ENCODE peak calls at places on chromosomes 7 and 10, in four cellular contexts. P, T, E and M are unnamed samples. For H3K4me1, the result is how much of the 10 kb centered on the place peaks cover.

GRCh38 chr7:73909996-73910395 is 49.0 kb downstream of the TMEM270 start:
- DNase-seq in P (no peak), T (no peak), E (no peak), M (no peak)

GRCh38 chr7:92527300-92528187 is 776 bp downstream of the PEX1 start:
- DNase-seq in P (peak), T (peak), E (peak), M (peak)

GRCh38 chr7:140754506-140754905 is 58.0 kb downstream of the NDUFB2 start:
- DNase-seq in P (no peak), T (no peak), E (no peak), M (no peak)

GRCh38 chr10:78542536-78542935 is 508.9 kb downstream of the RPS24 start:
- DNase-seq in P (no peak), T (no peak), E (no peak), M (no peak)

GRCh38 chr10:46516660-46517416 is 39.6 kb downstream of the GPRIN2 start:
- DNase-seq in P (no peak), T (no peak), E (peak), M (peak)

GRCh38 chr10:129375912-129376311 is 91.1 kb upstream of the MGMT start:
- DNase-seq in P (no peak), T (no peak), E (no peak), M (no peak)

GRCh38 chr7:27123021-27123476 is 7.5 kb downstream of the HOXA4 start:
- DNase-seq in P (no peak), T (no peak), E (no peak), M (no peak)

GRCh38 chr10:79053081-79053434 is 15.7 kb upstream of the ZMIZ1 start:
- DNase-seq in P (no peak), T (no peak), E (no peak), M (no peak)

DNA sequence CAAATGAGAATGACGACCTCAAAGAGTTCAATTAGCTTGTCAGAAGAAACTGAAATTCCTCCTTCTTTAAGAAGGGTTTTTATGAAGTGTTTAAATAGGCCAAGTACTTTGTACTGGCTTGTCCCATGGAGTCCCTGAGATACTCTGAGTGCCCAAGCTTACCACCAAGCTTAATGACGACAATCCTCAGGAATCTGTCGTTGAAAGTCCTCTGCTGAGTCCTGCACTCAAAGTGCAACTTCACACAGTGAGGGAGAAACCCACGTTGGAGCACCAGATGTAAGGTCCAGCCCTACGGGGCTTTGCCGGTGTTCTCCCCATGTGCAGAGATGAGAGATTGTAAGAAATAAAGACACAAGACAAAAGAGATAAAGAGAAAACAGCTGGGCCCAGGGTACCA is 42.8 kb upstream of the AKR1C2 start:
- DNase-seq in P (no peak), T (no peak), E (no peak), M (no peak)
- H3K4me3 ChIP-seq in P (no peak), T (no peak), E (no peak), M (no peak)

DNA sequence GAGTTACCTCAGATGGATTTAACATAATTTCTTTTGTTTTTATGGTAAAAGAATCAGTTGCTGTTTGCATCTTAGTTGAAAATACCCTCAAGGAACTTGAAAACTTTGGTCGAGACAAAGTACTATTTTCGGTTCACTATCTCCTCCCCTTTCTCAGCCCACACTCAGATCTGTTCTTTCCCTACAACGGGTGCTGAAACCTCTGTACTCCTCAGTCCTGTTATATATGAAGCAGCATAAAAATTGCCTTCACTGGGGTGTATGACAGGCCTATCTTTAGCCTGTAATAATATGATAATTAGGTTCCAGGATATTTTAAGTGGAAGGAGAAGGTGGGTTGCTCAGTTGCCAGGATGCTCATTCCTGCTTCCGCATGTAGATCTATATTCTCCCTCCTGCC is 105.2 kb upstream of the NOBOX start:
- DNase-seq in P (no peak), T (no peak), E (no peak), M (no peak)
- H3K4me1 ChIP-seq in P (under half), T (under half), E (under half), M (under half)

GRCh38 chr7:55641811-55642210 is 69.5 kb upstream of the VOPP1 start:
- DNase-seq in P (no peak), T (no peak), E (no peak), M (no peak)
- H3K4me3 ChIP-seq in P (no peak), T (no peak), E (no peak), M (no peak)

GRCh38 chr10:131975796-131976195 is 5.9 kb downstream of the BNIP3 start:
- DNase-seq in P (no peak), T (no peak), E (peak), M (no peak)

GRCh38 chr10:131974034-131974817 is 7.5 kb downstream of the BNIP3 start:
- DNase-seq in P (no peak), T (no peak), E (no peak), M (no peak)

GRCh38 chr10:131972474-131973071 is 9.2 kb downstream of the BNIP3 start:
- DNase-seq in P (no peak), T (no peak), E (peak), M (peak)

GRCh38 chr10:131973160-131973951 is 8.4 kb downstream of the BNIP3 start:
- DNase-seq in P (no peak), T (no peak), E (peak), M (no peak)

GRCh38 chr10:131975003-131975402 is 6.7 kb downstream of the BNIP3 start:
- DNase-seq in P (no peak), T (no peak), E (no peak), M (no peak)
- H3K4me1 ChIP-seq in P (under half), T (half or more), E (under half), M (under half)

GRCh38 chr7:50667789-50668226 is 102.6 kb upstream of the DDC start:
- DNase-seq in P (no peak), T (no peak), E (peak), M (no peak)
- H3K4me3 ChIP-seq in P (no peak), T (no peak), E (no peak), M (no peak)

GRCh38 chr7:135957627-135958026 is 19.5 kb downstream of the MTPN start:
- DNase-seq in P (no peak), T (no peak), E (no peak), M (no peak)

GRCh38 chr7:135958173-135958572 is 19.0 kb downstream of the MTPN start:
- DNase-seq in P (no peak), T (no peak), E (no peak), M (no peak)

GRCh38 chr7:135960709-135961451 is 16.3 kb downstream of the MTPN start:
- DNase-seq in P (no peak), T (no peak), E (no peak), M (no peak)

GRCh38 chr7:135962802-135963201 is 14.4 kb downstream of the MTPN start:
- DNase-seq in P (no peak), T (no peak), E (no peak), M (no peak)

DNA sequence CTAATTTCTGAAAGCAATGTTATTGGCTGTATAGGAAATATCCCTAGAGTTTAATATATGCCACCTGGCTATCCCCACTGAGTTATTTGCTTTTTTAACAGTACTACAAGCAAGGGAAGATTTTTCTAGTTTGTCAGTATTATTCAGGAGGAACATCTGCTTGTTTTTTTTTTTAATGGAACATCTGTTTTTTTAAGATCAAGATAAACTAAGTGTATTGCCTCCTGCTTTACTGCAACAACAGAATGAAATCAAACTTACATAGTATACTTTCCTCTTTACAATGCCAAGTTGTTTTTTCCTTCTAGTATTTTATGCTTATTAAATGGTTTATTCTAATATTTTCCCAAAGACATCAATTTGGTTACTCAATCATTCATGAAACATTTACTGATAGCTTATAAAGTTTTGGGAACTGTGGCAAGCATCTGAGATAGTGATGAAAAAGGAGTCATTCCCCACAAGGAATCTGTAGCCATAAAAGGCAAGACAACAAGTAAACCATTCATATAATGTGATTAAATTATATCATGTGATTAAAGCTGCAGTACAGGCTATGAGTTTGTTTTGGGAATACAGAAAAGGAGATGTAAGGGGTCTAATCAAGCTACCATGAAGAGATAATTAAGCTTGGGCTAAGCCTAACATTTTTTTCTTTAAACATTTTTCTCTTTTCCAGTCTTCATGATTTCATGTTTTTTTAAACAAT is 17.4 kb downstream of the MTPN start:
- DNase-seq in P (no peak), T (no peak), E (no peak), M (no peak)
- H3K4me1 ChIP-seq in P (under half), T (under half), E (under half), M (under half)

GRCh38 chr10:35129185-35129674 is 2.6 kb downstream of the CREM start:
- DNase-seq in P (no peak), T (no peak), E (no peak), M (no peak)
- H3K4me3 ChIP-seq in P (no peak), T (peak), E (no peak), M (no peak)

GRCh38 chr10:71214641-71215160 is 2.3 kb downstream of the UNC5B start:
- DNase-seq in P (no peak), T (no peak), E (peak), M (peak)

GRCh38 chr10:71211759-71212248 is 566 bp upstream of the UNC5B start:
- DNase-seq in P (no peak), T (no peak), E (no peak), M (no peak)

GRCh38 chr10:71213761-71214440 is 1.5 kb downstream of the UNC5B start:
- DNase-seq in P (no peak), T (peak), E (no peak), M (no peak)

GRCh38 chr10:71212249-71213126 is at the start of gene UNC5B:
- DNase-seq in P (peak), T (peak), E (peak), M (peak)

DNA sequence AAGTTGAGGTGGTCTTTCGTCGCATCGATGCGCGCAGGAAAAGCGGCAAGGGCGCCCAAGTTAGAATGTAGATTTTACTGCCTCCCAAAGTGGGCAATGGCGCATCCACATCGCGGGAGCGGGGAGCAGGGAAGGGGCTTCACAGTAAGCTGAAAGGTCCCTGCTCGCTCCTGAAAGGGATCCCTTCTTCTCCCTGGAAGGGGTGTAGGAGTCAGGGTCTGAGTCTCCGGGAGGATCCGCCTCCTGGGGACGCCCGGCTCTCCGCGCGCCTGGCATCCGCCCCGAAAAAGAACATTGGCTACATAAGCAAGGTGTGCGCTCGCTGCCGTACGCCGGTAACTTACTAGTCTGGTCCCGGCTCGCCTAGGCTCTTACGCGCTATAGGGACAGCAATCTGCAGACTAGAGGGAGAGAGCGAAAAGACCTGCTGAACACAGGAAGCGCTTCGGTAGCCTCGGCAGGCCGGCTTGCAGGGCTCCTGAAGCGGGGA is 802 bp downstream of the UNC5B start:
- DNase-seq in P (peak), T (peak), E (no peak), M (peak)
- H3K4me1 ChIP-seq in P (under half), T (under half), E (under half), M (under half)

GRCh38 chr10:97196213-97197029 is 10.7 kb upstream of the SLIT1 start:
- DNase-seq in P (peak), T (peak), E (peak), M (peak)
- H3K4me3 ChIP-seq in P (peak), T (peak), E (no peak), M (peak)

GRCh38 chr10:17292375-17292774 is 64.3 kb downstream of the VIM start:
- DNase-seq in P (no peak), T (no peak), E (no peak), M (no peak)
- H3K4me1 ChIP-seq in P (under half), T (under half), E (under half), M (under half)